ENCODE peak calls at places on chromosomes 6 and 20, in nine cellular contexts. One of them, this sample, is unnamed.

GRCh38 chr6:113464959-113465358 is 392.2 kb upstream of the MARCKS start:
- DNase-seq in left cardiac atrium: no peak
- DNase-seq in astrocyte of the hippocampus: peak
- DNase-seq in central memory CD8-positive, alpha-beta T cell: no peak
- DNase-seq in naive thymus-derived CD4-positive, alpha-beta T cell: no peak
- DNase-seq in posterior vena cava: no peak
- DNase-seq in NCI-H2081: no peak
- DNase-seq in stimulated activated CD8-positive, alpha-beta memory T cell treated with anti-CD3 and anti-CD28 coated beads, Interleukin-4, amount 100 ng/mL, for 4 hours: no peak
- DNase-seq in Ammon's horn: no peak
- DNase-seq in this sample: no peak

GRCh38 chr20:50513169-50514034 is 3.2 kb downstream of the PTPN1 start:
- DNase-seq in naive thymus-derived CD4-positive, alpha-beta T cell: no peak
- DNase-seq in NCI-H2081: no peak
- DNase-seq in astrocyte of the hippocampus: no peak
- DNase-seq in stimulated activated CD8-positive, alpha-beta memory T cell treated with anti-CD3 and anti-CD28 coated beads, Interleukin-4, amount 100 ng/mL, for 4 hours: no peak
- DNase-seq in posterior vena cava: no peak
- DNase-seq in left cardiac atrium: no peak
- DNase-seq in central memory CD8-positive, alpha-beta T cell: no peak
- DNase-seq in Ammon's horn: no peak
- DNase-seq in this sample: no peak

GRCh38 chr20:35625584-35626385 is 10.2 kb downstream of the SPAG4 start:
- DNase-seq in posterior vena cava: no peak
- DNase-seq in astrocyte of the hippocampus: no peak
- DNase-seq in Ammon's horn: no peak
- DNase-seq in NCI-H2081: no peak
- DNase-seq in stimulated activated CD8-positive, alpha-beta memory T cell treated with anti-CD3 and anti-CD28 coated beads, Interleukin-4, amount 100 ng/mL, for 4 hours: no peak
- DNase-seq in central memory CD8-positive, alpha-beta T cell: no peak
- DNase-seq in left cardiac atrium: no peak
- DNase-seq in naive thymus-derived CD4-positive, alpha-beta T cell: no peak
- DNase-seq in this sample: no peak

GRCh38 chr6:93498713-93499112 is 79.4 kb upstream of the EPHA7 start:
- DNase-seq in left cardiac atrium: no peak
- DNase-seq in central memory CD8-positive, alpha-beta T cell: no peak
- DNase-seq in naive thymus-derived CD4-positive, alpha-beta T cell: no peak
- DNase-seq in posterior vena cava: no peak
- DNase-seq in NCI-H2081: no peak
- DNase-seq in stimulated activated CD8-positive, alpha-beta memory T cell treated with anti-CD3 and anti-CD28 coated beads, Interleukin-4, amount 100 ng/mL, for 4 hours: no peak
- DNase-seq in Ammon's horn: no peak
- DNase-seq in astrocyte of the hippocampus: no peak
- DNase-seq in this sample: no peak

GRCh38 chr20:57420571-57421257 is 29.5 kb downstream of the RBM38 start:
- DNase-seq in posterior vena cava: no peak
- DNase-seq in astrocyte of the hippocampus: no peak
- DNase-seq in naive thymus-derived CD4-positive, alpha-beta T cell: no peak
- DNase-seq in NCI-H2081: no peak
- DNase-seq in left cardiac atrium: no peak
- DNase-seq in Ammon's horn: no peak
- DNase-seq in central memory CD8-positive, alpha-beta T cell: no peak
- DNase-seq in stimulated activated CD8-positive, alpha-beta memory T cell treated with anti-CD3 and anti-CD28 coated beads, Interleukin-4, amount 100 ng/mL, for 4 hours: no peak
- DNase-seq in this sample: no peak

GRCh38 chr6:21176197-21176596 is 417.4 kb upstream of the SOX4 start:
- DNase-seq in NCI-H2081: no peak
- DNase-seq in stimulated activated CD8-positive, alpha-beta memory T cell treated with anti-CD3 and anti-CD28 coated beads, Interleukin-4, amount 100 ng/mL, for 4 hours: no peak
- DNase-seq in naive thymus-derived CD4-positive, alpha-beta T cell: no peak
- DNase-seq in central memory CD8-positive, alpha-beta T cell: no peak
- DNase-seq in Ammon's horn: no peak
- DNase-seq in astrocyte of the hippocampus: no peak
- DNase-seq in left cardiac atrium: no peak
- DNase-seq in posterior vena cava: no peak
- DNase-seq in this sample: no peak

GRCh38 chr6:108945686-108946158 is 97.5 kb downstream of the ARMC2 start:
- DNase-seq in naive thymus-derived CD4-positive, alpha-beta T cell: no peak
- DNase-seq in stimulated activated CD8-positive, alpha-beta memory T cell treated with anti-CD3 and anti-CD28 coated beads, Interleukin-4, amount 100 ng/mL, for 4 hours: no peak
- DNase-seq in NCI-H2081: no peak
- DNase-seq in posterior vena cava: peak
- DNase-seq in left cardiac atrium: peak
- DNase-seq in central memory CD8-positive, alpha-beta T cell: no peak
- DNase-seq in astrocyte of the hippocampus: peak
- DNase-seq in Ammon's horn: peak
- DNase-seq in this sample: no peak

GRCh38 chr6:169800668-169801395 is 49.4 kb downstream of the ERMARD start:
- DNase-seq in central memory CD8-positive, alpha-beta T cell: no peak
- DNase-seq in Ammon's horn: peak
- DNase-seq in NCI-H2081: peak
- DNase-seq in posterior vena cava: no peak
- DNase-seq in left cardiac atrium: no peak
- DNase-seq in naive thymus-derived CD4-positive, alpha-beta T cell: no peak
- DNase-seq in stimulated activated CD8-positive, alpha-beta memory T cell treated with anti-CD3 and anti-CD28 coated beads, Interleukin-4, amount 100 ng/mL, for 4 hours: no peak
- DNase-seq in astrocyte of the hippocampus: peak
- DNase-seq in this sample: no peak

GRCh38 chr20:39853664-39854063 is 835.4 kb downstream of the MAFB start:
- DNase-seq in NCI-H2081: no peak
- DNase-seq in stimulated activated CD8-positive, alpha-beta memory T cell treated with anti-CD3 and anti-CD28 coated beads, Interleukin-4, amount 100 ng/mL, for 4 hours: no peak
- DNase-seq in left cardiac atrium: no peak
- DNase-seq in Ammon's horn: no peak
- DNase-seq in naive thymus-derived CD4-positive, alpha-beta T cell: no peak
- DNase-seq in astrocyte of the hippocampus: peak
- DNase-seq in central memory CD8-positive, alpha-beta T cell: no peak
- DNase-seq in posterior vena cava: no peak
- DNase-seq in this sample: peak

GRCh38 chr6:118815495-118815894 is 78.5 kb upstream of the ASF1A start:
- DNase-seq in Ammon's horn: no peak
- DNase-seq in naive thymus-derived CD4-positive, alpha-beta T cell: no peak
- DNase-seq in NCI-H2081: no peak
- DNase-seq in posterior vena cava: no peak
- DNase-seq in left cardiac atrium: no peak
- DNase-seq in stimulated activated CD8-positive, alpha-beta memory T cell treated with anti-CD3 and anti-CD28 coated beads, Interleukin-4, amount 100 ng/mL, for 4 hours: no peak
- DNase-seq in central memory CD8-positive, alpha-beta T cell: no peak
- DNase-seq in astrocyte of the hippocampus: no peak
- DNase-seq in this sample: no peak

GRCh38 chr6:158213925-158214674 is 46.0 kb downstream of the GTF2H5 start:
- DNase-seq in naive thymus-derived CD4-positive, alpha-beta T cell: peak
- DNase-seq in left cardiac atrium: peak
- DNase-seq in stimulated activated CD8-positive, alpha-beta memory T cell treated with anti-CD3 and anti-CD28 coated beads, Interleukin-4, amount 100 ng/mL, for 4 hours: no peak
- DNase-seq in astrocyte of the hippocampus: peak
- DNase-seq in posterior vena cava: peak
- DNase-seq in Ammon's horn: peak
- DNase-seq in NCI-H2081: peak
- DNase-seq in central memory CD8-positive, alpha-beta T cell: no peak
- DNase-seq in this sample: peak

GRCh38 chr6:150751296-150751695 is 114.2 kb upstream of the MTHFD1L start:
- DNase-seq in posterior vena cava: no peak
- DNase-seq in Ammon's horn: no peak
- DNase-seq in central memory CD8-positive, alpha-beta T cell: no peak
- DNase-seq in astrocyte of the hippocampus: peak
- DNase-seq in left cardiac atrium: no peak
- DNase-seq in stimulated activated CD8-positive, alpha-beta memory T cell treated with anti-CD3 and anti-CD28 coated beads, Interleukin-4, amount 100 ng/mL, for 4 hours: no peak
- DNase-seq in NCI-H2081: no peak
- DNase-seq in naive thymus-derived CD4-positive, alpha-beta T cell: no peak
- DNase-seq in this sample: no peak

GRCh38 chr6:17831135-17831534 is 124.4 kb upstream of the NUP153 start:
- DNase-seq in Ammon's horn: peak
- DNase-seq in posterior vena cava: no peak
- DNase-seq in stimulated activated CD8-positive, alpha-beta memory T cell treated with anti-CD3 and anti-CD28 coated beads, Interleukin-4, amount 100 ng/mL, for 4 hours: no peak
- DNase-seq in naive thymus-derived CD4-positive, alpha-beta T cell: no peak
- DNase-seq in left cardiac atrium: no peak
- DNase-seq in NCI-H2081: no peak
- DNase-seq in central memory CD8-positive, alpha-beta T cell: no peak
- DNase-seq in astrocyte of the hippocampus: peak
- DNase-seq in this sample: no peak

GRCh38 chr20:23139524-23139923 is 53.4 kb upstream of the CD93 start:
- DNase-seq in stimulated activated CD8-positive, alpha-beta memory T cell treated with anti-CD3 and anti-CD28 coated beads, Interleukin-4, amount 100 ng/mL, for 4 hours: no peak
- DNase-seq in posterior vena cava: no peak
- DNase-seq in central memory CD8-positive, alpha-beta T cell: no peak
- DNase-seq in Ammon's horn: no peak
- DNase-seq in naive thymus-derived CD4-positive, alpha-beta T cell: no peak
- DNase-seq in NCI-H2081: no peak
- DNase-seq in astrocyte of the hippocampus: no peak
- DNase-seq in left cardiac atrium: no peak
- DNase-seq in this sample: no peak

GRCh38 chr6:29439006-29439405 is at the start of gene OR10C1:
- DNase-seq in left cardiac atrium: no peak
- DNase-seq in posterior vena cava: no peak
- DNase-seq in naive thymus-derived CD4-positive, alpha-beta T cell: no peak
- DNase-seq in astrocyte of the hippocampus: no peak
- DNase-seq in NCI-H2081: no peak
- DNase-seq in central memory CD8-positive, alpha-beta T cell: no peak
- DNase-seq in Ammon's horn: no peak
- DNase-seq in stimulated activated CD8-positive, alpha-beta memory T cell treated with anti-CD3 and anti-CD28 coated beads, Interleukin-4, amount 100 ng/mL, for 4 hours: no peak
- DNase-seq in this sample: no peak

GRCh38 chr6:137731960-137732616 is 135.0 kb upstream of the TNFAIP3 start:
- DNase-seq in naive thymus-derived CD4-positive, alpha-beta T cell: no peak
- DNase-seq in stimulated activated CD8-positive, alpha-beta memory T cell treated with anti-CD3 and anti-CD28 coated beads, Interleukin-4, amount 100 ng/mL, for 4 hours: no peak
- DNase-seq in NCI-H2081: no peak
- DNase-seq in posterior vena cava: no peak
- DNase-seq in central memory CD8-positive, alpha-beta T cell: no peak
- DNase-seq in astrocyte of the hippocampus: no peak
- DNase-seq in left cardiac atrium: no peak
- DNase-seq in Ammon's horn: peak
- DNase-seq in this sample: no peak

GRCh38 chr6:37882724-37883413 is 63.3 kb downstream of the ZFAND3 start:
- DNase-seq in left cardiac atrium: no peak
- DNase-seq in Ammon's horn: no peak
- DNase-seq in central memory CD8-positive, alpha-beta T cell: no peak
- DNase-seq in naive thymus-derived CD4-positive, alpha-beta T cell: no peak
- DNase-seq in posterior vena cava: no peak
- DNase-seq in NCI-H2081: no peak
- DNase-seq in stimulated activated CD8-positive, alpha-beta memory T cell treated with anti-CD3 and anti-CD28 coated beads, Interleukin-4, amount 100 ng/mL, for 4 hours: no peak
- DNase-seq in astrocyte of the hippocampus: peak
- DNase-seq in this sample: no peak

GRCh38 chr6:81614292-81614691 is 138.2 kb downstream of the TENT5A start:
- DNase-seq in astrocyte of the hippocampus: peak
- DNase-seq in posterior vena cava: no peak
- DNase-seq in left cardiac atrium: no peak
- DNase-seq in naive thymus-derived CD4-positive, alpha-beta T cell: no peak
- DNase-seq in Ammon's horn: no peak
- DNase-seq in central memory CD8-positive, alpha-beta T cell: no peak
- DNase-seq in NCI-H2081: peak
- DNase-seq in stimulated activated CD8-positive, alpha-beta memory T cell treated with anti-CD3 and anti-CD28 coated beads, Interleukin-4, amount 100 ng/mL, for 4 hours: no peak
- DNase-seq in this sample: no peak

GRCh38 chr6:125099211-125100017 is 54.2 kb upstream of the TPD52L1 start:
- DNase-seq in left cardiac atrium: peak
- DNase-seq in astrocyte of the hippocampus: peak
- DNase-seq in stimulated activated CD8-positive, alpha-beta memory T cell treated with anti-CD3 and anti-CD28 coated beads, Interleukin-4, amount 100 ng/mL, for 4 hours: no peak
- DNase-seq in NCI-H2081: peak
- DNase-seq in central memory CD8-positive, alpha-beta T cell: no peak
- DNase-seq in posterior vena cava: peak
- DNase-seq in Ammon's horn: peak
- DNase-seq in naive thymus-derived CD4-positive, alpha-beta T cell: peak
- DNase-seq in this sample: peak

GRCh38 chr6:35385457-35386202 is 43.3 kb downstream of the PPARD start:
- DNase-seq in astrocyte of the hippocampus: peak
- DNase-seq in posterior vena cava: no peak
- DNase-seq in central memory CD8-positive, alpha-beta T cell: no peak
- DNase-seq in left cardiac atrium: peak
- DNase-seq in NCI-H2081: peak
- DNase-seq in stimulated activated CD8-positive, alpha-beta memory T cell treated with anti-CD3 and anti-CD28 coated beads, Interleukin-4, amount 100 ng/mL, for 4 hours: no peak
- DNase-seq in Ammon's horn: no peak
- DNase-seq in naive thymus-derived CD4-positive, alpha-beta T cell: no peak
- DNase-seq in this sample: no peak

GRCh38 chr6:134058622-134059366 is 6.4 kb upstream of the SLC2A12 start:
- DNase-seq in Ammon's horn: no peak
- DNase-seq in NCI-H2081: no peak
- DNase-seq in posterior vena cava: no peak
- DNase-seq in astrocyte of the hippocampus: peak
- DNase-seq in stimulated activated CD8-positive, alpha-beta memory T cell treated with anti-CD3 and anti-CD28 coated beads, Interleukin-4, amount 100 ng/mL, for 4 hours: no peak
- DNase-seq in left cardiac atrium: peak
- DNase-seq in naive thymus-derived CD4-positive, alpha-beta T cell: no peak
- DNase-seq in central memory CD8-positive, alpha-beta T cell: no peak
- DNase-seq in this sample: no peak

GRCh38 chr6:139430897-139431601 is 56.6 kb upstream of the CITED2 start:
- DNase-seq in central memory CD8-positive, alpha-beta T cell: no peak
- DNase-seq in stimulated activated CD8-positive, alpha-beta memory T cell treated with anti-CD3 and anti-CD28 coated beads, Interleukin-4, amount 100 ng/mL, for 4 hours: no peak
- DNase-seq in left cardiac atrium: no peak
- DNase-seq in Ammon's horn: no peak
- DNase-seq in NCI-H2081: no peak
- DNase-seq in naive thymus-derived CD4-positive, alpha-beta T cell: no peak
- DNase-seq in astrocyte of the hippocampus: no peak
- DNase-seq in posterior vena cava: no peak
- DNase-seq in this sample: no peak

GRCh38 chr6:16759181-16759645 is 2.0 kb downstream of the ATXN1 start:
- DNase-seq in stimulated activated CD8-positive, alpha-beta memory T cell treated with anti-CD3 and anti-CD28 coated beads, Interleukin-4, amount 100 ng/mL, for 4 hours: no peak
- DNase-seq in left cardiac atrium: no peak
- DNase-seq in NCI-H2081: no peak
- DNase-seq in naive thymus-derived CD4-positive, alpha-beta T cell: no peak
- DNase-seq in astrocyte of the hippocampus: peak
- DNase-seq in Ammon's horn: peak
- DNase-seq in central memory CD8-positive, alpha-beta T cell: no peak
- DNase-seq in posterior vena cava: no peak
- DNase-seq in this sample: no peak

GRCh38 chr20:991850-992249 is 10.3 kb downstream of the RSPO4 start:
- DNase-seq in Ammon's horn: no peak
- DNase-seq in stimulated activated CD8-positive, alpha-beta memory T cell treated with anti-CD3 and anti-CD28 coated beads, Interleukin-4, amount 100 ng/mL, for 4 hours: no peak
- DNase-seq in astrocyte of the hippocampus: no peak
- DNase-seq in left cardiac atrium: no peak
- DNase-seq in posterior vena cava: no peak
- DNase-seq in naive thymus-derived CD4-positive, alpha-beta T cell: no peak
- DNase-seq in central memory CD8-positive, alpha-beta T cell: no peak
- DNase-seq in NCI-H2081: no peak
- DNase-seq in this sample: no peak